ENCODE peak calls at places on chromosomes 11 and 22, in five cellular contexts. J is stomach, L is lower leg skin, Q is choroid plexus epithelial cell, E is HL-60. B is an unnamed sample.

GRCh38 chr11:103959279-103959930 is 77.0 kb upstream of the DDI1 start:
- DNase-seq in Q (peak; percentile 95), L (no peak), J (no peak), E (no peak), B (no peak)

GRCh38 chr11:65390099-65390941 is 3.9 kb downstream of the FRMD8 start:
- DNase-seq in Q (peak; percentile 30), J (no peak), E (no peak), L (no peak), B (no peak)

GRCh38 chr11:111378773-111379499 is at the start of gene POU2AF1:
- DNase-seq in L (peak; percentile 32), E (no peak), Q (peak; percentile 20), J (no peak), B (no peak)

GRCh38 chr22:38843201-38843715 is 570 bp downstream of the NPTXR start:
- DNase-seq in Q (peak; percentile 79), E (peak; percentile 62), L (no peak), J (peak; percentile 38), B (peak; percentile 63)

GRCh38 chr11:25094085-25094802 is 597.4 kb downstream of the LUZP2 start:
- DNase-seq in L (no peak), E (no peak), J (no peak), Q (no peak), B (no peak)

GRCh38 chr11:31806186-31806943 is 4.8 kb downstream of the PAX6 start:
- DNase-seq in Q (no peak), L (no peak), J (no peak), E (no peak), B (no peak)

GRCh38 chr11:46238967-46239800 is 38.3 kb upstream of the CREB3L1 start:
- DNase-seq in J (peak; percentile 85), Q (peak; percentile 85), L (peak; percentile 72), E (peak; percentile 73), B (peak; percentile 77)

GRCh38 chr11:111462329-111462728 is 49.9 kb downstream of the BTG4 start:
- DNase-seq in J (no peak), L (no peak), E (no peak), Q (no peak), B (no peak)

GRCh38 chr22:48885919-48886305 is 941.8 kb downstream of the BRD1 start:
- DNase-seq in J (no peak), Q (no peak), L (no peak), E (no peak), B (no peak)

DNA sequence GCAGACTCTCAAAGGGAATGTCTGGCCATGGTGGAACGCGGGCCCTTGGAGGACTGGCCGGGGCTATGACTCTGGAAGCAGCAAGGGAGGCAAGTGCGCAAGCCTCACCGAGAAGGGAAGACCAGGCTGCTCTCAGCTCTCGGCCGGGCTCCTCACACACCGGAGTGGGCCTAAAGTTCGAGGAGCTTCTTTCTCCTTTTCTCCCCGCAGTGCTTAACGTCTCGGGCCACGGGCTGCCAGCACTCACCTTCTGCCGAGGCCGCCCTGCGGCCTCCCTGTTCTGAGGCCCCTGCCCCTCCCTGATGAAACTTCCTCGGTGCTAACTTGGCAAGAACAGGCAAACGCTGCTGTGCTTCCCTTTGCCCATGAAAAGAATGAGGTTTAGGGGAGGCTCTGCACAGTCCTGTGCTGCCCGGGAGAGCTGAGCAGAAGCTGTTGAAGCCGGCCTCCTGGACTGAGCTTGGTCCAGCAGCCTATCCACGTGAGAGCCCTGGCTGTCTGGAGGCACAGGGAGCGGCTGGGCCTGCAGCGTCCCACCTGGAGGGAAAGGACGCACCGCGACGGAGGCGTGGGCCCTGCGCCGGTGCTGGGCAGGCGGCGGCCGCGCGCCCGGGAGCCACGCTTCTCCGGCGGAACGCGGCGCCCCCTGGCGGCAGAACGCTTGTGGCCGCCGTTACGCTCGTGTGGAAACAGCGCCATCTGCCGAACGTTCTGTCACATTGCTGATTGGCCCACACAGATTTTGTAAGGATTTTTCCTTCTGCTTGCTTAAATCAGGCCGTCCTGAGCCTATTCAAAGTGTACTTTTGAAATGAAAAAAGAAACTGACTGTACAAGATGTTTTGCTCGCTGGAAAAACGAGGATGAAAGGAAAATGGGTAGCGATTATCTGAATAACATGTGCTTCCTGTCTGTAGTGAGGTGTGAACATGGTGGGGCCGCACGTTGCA is 65.0 kb upstream of the TMEM45B start:
- DNase-seq in Q (peak; percentile 82), J (peak; percentile 84), E (peak; percentile 57), L (peak; percentile 26), B (peak; percentile 78)
- H3K4me3 ChIP-seq in Q (peak overlapping the region; percentile 46), J (peak overlapping the region; percentile 37), E (no peak overlapping the region), L (no peak overlapping the region), B (no peak overlapping the region)

GRCh38 chr11:20024172-20024935 is 135.9 kb downstream of the DBX1 start:
- DNase-seq in E (no peak), L (no peak), J (no peak), Q (no peak), B (no peak)

GRCh38 chr11:20029193-20029592 is 131.1 kb downstream of the DBX1 start:
- DNase-seq in Q (no peak), E (no peak), J (no peak), L (no peak), B (no peak)

GRCh38 chr11:20027546-20028014 is 132.7 kb downstream of the DBX1 start:
- DNase-seq in J (no peak), L (no peak), E (no peak), Q (no peak), B (peak; percentile 30)

GRCh38 chr11:20025331-20025840 is 134.9 kb downstream of the DBX1 start:
- DNase-seq in L (no peak), Q (no peak), J (no peak), E (no peak), B (no peak)

DNA sequence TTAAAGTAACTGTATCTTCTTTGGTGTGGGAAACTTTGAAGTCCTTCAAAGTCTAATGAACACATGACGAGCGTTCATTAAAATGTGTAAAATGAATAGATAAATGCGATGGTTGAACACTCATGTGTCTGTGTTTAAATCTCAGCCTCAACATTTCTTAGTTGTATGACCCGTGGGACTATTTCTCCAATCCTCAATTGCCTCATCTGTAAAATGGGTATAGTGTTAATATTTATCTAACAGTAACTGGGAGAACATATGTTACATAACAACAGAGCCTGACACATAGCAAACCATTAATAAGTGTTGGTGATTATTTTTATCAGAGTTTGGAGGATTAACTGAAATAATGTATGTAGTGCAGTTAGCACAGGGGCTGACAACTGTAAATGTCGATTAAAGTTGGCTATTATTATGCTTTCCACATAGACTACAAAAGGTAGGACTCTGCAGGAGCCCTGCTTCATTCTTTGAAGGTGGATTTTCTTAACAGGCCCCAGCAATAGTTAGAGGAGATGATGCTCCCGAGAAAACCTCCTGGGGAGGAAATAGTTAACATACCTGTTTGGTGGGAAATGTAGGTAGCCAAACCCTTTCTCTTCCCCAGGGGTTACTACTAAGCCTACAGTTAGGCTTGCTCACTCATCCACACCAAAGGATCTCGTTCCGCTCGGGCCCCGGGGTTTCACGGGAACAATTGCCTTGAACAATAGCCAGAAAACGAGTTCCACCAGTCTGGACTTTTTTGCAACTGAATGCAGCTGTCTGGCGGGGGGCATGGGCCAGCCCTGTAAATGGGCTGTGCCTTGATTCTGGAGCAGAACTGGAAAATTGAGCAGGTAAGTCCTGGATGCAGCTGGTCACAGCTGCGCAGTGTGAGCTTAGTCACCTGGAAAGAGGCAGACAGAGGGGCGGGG is 133.4 kb downstream of the DBX1 start:
- DNase-seq in L (no peak), Q (no peak), J (peak; percentile 32), E (no peak), B (peak; percentile 95)
- H3K4me3 ChIP-seq in L (no peak overlapping the region), Q (no peak overlapping the region), J (no peak overlapping the region), E (no peak overlapping the region), B (peak overlapping the region; percentile 43)

GRCh38 chr22:37639771-37640590 is 512 bp downstream of the SH3BP1 start:
- DNase-seq in J (no peak), Q (no peak), L (no peak), E (peak; percentile 78), B (peak; percentile 32)

GRCh38 chr22:37639070-37639760 is at the start of gene SH3BP1:
- DNase-seq in E (no peak), Q (peak; percentile 35), L (no peak), J (peak; percentile 59), B (peak; percentile 49)

GRCh38 chr22:37638351-37639069 is 959 bp upstream of the SH3BP1 start:
- DNase-seq in E (no peak), L (no peak), Q (no peak), J (peak; percentile 43), B (peak; percentile 39)

GRCh38 chr22:37641251-37641949 is 1.9 kb downstream of the SH3BP1 start:
- DNase-seq in Q (no peak), J (no peak), E (no peak), L (no peak), B (no peak)

GRCh38 chr22:37640591-37641250 is 1.3 kb downstream of the SH3BP1 start:
- DNase-seq in J (no peak), L (no peak), E (no peak), Q (no peak), B (peak; percentile 86)
- H3K4me3 ChIP-seq in J (peak overlapping the region; percentile 75), L (no peak overlapping the region), E (peak overlapping the region; percentile 84), Q (peak overlapping the region; percentile 76), B (peak overlapping the region; percentile 95)

GRCh38 chr11:130156108-130157022 is 3.2 kb upstream of the ST14 start:
- DNase-seq in E (no peak), J (no peak), Q (peak; percentile 67), L (no peak), B (peak; percentile 57)
- H3K4me3 ChIP-seq in E (no peak overlapping the region), J (no peak overlapping the region), Q (no peak overlapping the region), L (no peak overlapping the region), B (no peak overlapping the region)

GRCh38 chr11:16397355-16397754 is 41.0 kb upstream of the SOX6 start:
- DNase-seq in L (no peak), J (no peak), Q (no peak), E (no peak), B (no peak)
- H3K4me3 ChIP-seq in L (no peak overlapping the region), J (no peak overlapping the region), Q (no peak overlapping the region), E (no peak overlapping the region), B (no peak overlapping the region)